ENCODE peak calls at places on chromosomes 4 and X, in eight cellular contexts. U, V, X, Q, W, F, G and H are unnamed samples.

GRCh38 chr4:163556169-163556568 is 61.7 kb downstream of the TMA16 start:
- DNase-seq in X (no peak), Q (no peak), W (no peak), F (no peak), U (no peak), V (no peak), G (no peak), H (no peak)

GRCh38 chrX:46324166-46324565 is 221.1 kb downstream of the ZNF674 start:
- DNase-seq in X (no peak), W (no peak), Q (no peak), G (no peak), V (no peak), F (no peak), U (no peak), H (no peak)

GRCh38 chr4:76584235-76585152 is 149.5 kb downstream of the SHROOM3 start:
- DNase-seq in V (no peak), X (no peak), Q (no peak), G (no peak), U (no peak), W (peak; percentile 41), F (no peak), H (no peak)

GRCh38 chrX:12153317-12153716 is 15.0 kb downstream of the FRMPD4 start:
- DNase-seq in G (no peak), F (no peak), V (no peak), U (no peak), X (no peak), Q (no peak), W (no peak), H (no peak)

GRCh38 chr4:20544645-20545044 is 155.6 kb upstream of the PACRGL start:
- DNase-seq in X (no peak), F (peak; percentile 8), V (no peak), Q (no peak), U (no peak), W (no peak), G (no peak), H (peak; percentile 50)

GRCh38 chr4:140251566-140251965 is 97.6 kb upstream of the MAML3 start:
- DNase-seq in V (no peak), W (no peak), F (no peak), Q (no peak), U (no peak), X (no peak), G (no peak), H (no peak)

GRCh38 chr4:7068883-7069282 is 1.0 kb upstream of the GRPEL1 start:
- DNase-seq in G (peak; percentile 60), X (no peak), Q (peak; percentile 43), F (no peak), W (no peak), V (peak; percentile 56), U (no peak), H (no peak)

GRCh38 chr4:15754323-15754722 is 23.8 kb upstream of the CD38 start:
- DNase-seq in G (no peak), X (no peak), W (no peak), F (no peak), U (no peak), V (no peak), Q (no peak), H (peak; percentile 86)

GRCh38 chrX:43703211-43703791 is 47.2 kb downstream of the MAOA start:
- DNase-seq in F (no peak), Q (no peak), G (no peak), U (no peak), W (no peak), V (no peak), X (no peak), H (no peak)

GRCh38 chrX:72159769-72160168 is 21.8 kb upstream of the PIN4 start:
- DNase-seq in W (no peak), X (no peak), V (no peak), U (no peak), G (no peak), F (no peak), Q (no peak), H (no peak)

GRCh38 chr4:61805237-61805636 is 605.1 kb downstream of the ADGRL3 start:
- DNase-seq in U (no peak), F (no peak), G (no peak), Q (no peak), X (no peak), V (no peak), W (no peak), H (no peak)

GRCh38 chrX:120238947-120239346 is 11.7 kb upstream of the ZBTB33 start:
- DNase-seq in F (no peak), U (no peak), X (no peak), W (no peak), V (no peak), Q (no peak), G (no peak), H (no peak)

GRCh38 chrX:106731590-106731989 is 5.1 kb downstream of the RNF128 start:
- DNase-seq in Q (no peak), W (no peak), U (no peak), V (no peak), G (no peak), F (no peak), X (no peak), H (no peak)

GRCh38 chrX:106728337-106728736 is 1.8 kb downstream of the RNF128 start:
- DNase-seq in X (no peak), V (no peak), F (no peak), Q (no peak), U (no peak), G (no peak), W (peak; percentile 44), H (no peak)

GRCh38 chrX:106730385-106730784 is 3.9 kb downstream of the RNF128 start:
- DNase-seq in W (no peak), X (no peak), Q (no peak), U (no peak), V (no peak), G (no peak), F (no peak), H (no peak)

GRCh38 chrX:106726485-106727437 is at the start of gene RNF128:
- DNase-seq in Q (peak; percentile 24), F (peak; percentile 70), W (peak; percentile 81), V (no peak), X (peak; percentile 67), U (peak; percentile 22), G (peak; percentile 66), H (no peak)
- TF ChIP-seq POLR2A in Q (no peak), F (peak; percentile 35), W (peak; percentile 32), V (no peak), X (no peak), U (no peak), G (no peak), H (no peak)

GRCh38 chr4:52715914-52716313 is 35.3 kb downstream of the ERVMER34-1 start:
- DNase-seq in G (no peak), Q (no peak), F (no peak), U (no peak), V (no peak), X (no peak), W (no peak), H (no peak)
- H3K4me3 ChIP-seq in G (no peak overlapping the region), Q (no peak overlapping the region), F (no peak overlapping the region), U (no peak overlapping the region), V (no peak overlapping the region), X (no peak overlapping the region), W (no peak overlapping the region), H (peak overlapping the region; percentile 85)

GRCh38 chrX:23786268-23786815 is 3.4 kb downstream of the SAT1 start:
- DNase-seq in X (no peak), U (no peak), Q (no peak), F (no peak), G (no peak), V (no peak), W (no peak), H (no peak)

GRCh38 chrX:23783569-23784486 is 855 bp downstream of the SAT1 start:
- DNase-seq in Q (no peak), W (no peak), U (no peak), F (no peak), G (no peak), X (no peak), V (no peak), H (peak; percentile 48)

GRCh38 chrX:23787745-23788118 is 4.8 kb downstream of the SAT1 start:
- DNase-seq in F (no peak), W (no peak), Q (no peak), V (no peak), X (no peak), G (no peak), U (no peak), H (no peak)

GRCh38 chrX:23784487-23785301 is 1.7 kb downstream of the SAT1 start:
- DNase-seq in X (peak; percentile 41), F (no peak), V (no peak), U (no peak), G (no peak), W (peak; percentile 29), Q (no peak), H (peak; percentile 91)

DNA sequence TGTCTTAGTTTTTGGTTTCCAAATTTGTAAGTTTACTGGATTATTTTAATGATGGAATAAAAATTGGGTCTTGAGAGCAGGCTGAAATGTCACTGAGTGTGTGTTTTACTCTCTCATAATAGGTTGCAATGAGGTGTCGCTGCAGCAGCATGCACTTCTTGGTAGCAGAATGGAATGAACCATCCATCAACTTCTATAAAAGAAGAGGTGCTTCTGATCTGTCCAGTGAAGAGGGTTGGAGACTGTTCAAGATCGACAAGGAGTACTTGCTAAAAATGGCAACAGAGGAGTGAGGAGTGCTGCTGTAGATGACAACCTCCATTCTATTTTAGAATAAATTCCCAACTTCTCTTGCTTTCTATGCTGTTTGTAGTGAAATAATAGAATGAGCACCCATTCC is 2.6 kb downstream of the SAT1 start:
- DNase-seq in Q (no peak), G (no peak), V (no peak), F (no peak), X (no peak), W (no peak), U (no peak), H (no peak)
- TF ChIP-seq POLR2A in Q (no peak), G (no peak), V (no peak), F (no peak), X (no peak), W (no peak), U (no peak), H (no peak)

DNA sequence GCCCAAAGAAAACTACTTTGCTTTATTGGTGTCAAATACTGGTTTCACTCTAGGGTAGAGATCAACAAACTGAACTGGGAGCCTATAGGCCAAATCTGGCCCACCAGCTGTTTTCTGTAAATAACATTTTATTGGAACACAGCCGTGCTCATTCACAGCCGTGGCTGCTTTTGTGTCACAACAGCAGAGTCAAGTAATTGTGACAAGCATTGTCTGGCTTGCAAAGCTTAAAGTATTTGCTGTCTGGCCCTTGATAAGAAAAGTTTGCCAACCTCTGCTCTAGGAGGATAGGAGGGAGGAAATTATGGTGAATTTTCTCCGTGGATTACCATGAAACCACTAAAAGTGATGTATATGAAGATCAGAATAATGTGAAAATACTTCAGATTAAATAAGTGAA is 53.4 kb downstream of the GPAT3 start:
- DNase-seq in Q (no peak), G (no peak), V (no peak), W (no peak), U (no peak), F (no peak), X (no peak), H (no peak)
- H3K4me3 ChIP-seq in Q (no peak overlapping the region), G (no peak overlapping the region), V (no peak overlapping the region), W (no peak overlapping the region), U (no peak overlapping the region), F (no peak overlapping the region), X (no peak overlapping the region), H (no peak overlapping the region)

GRCh38 chr4:123556526-123556925 is 159.9 kb downstream of the SPRY1 start:
- DNase-seq in U (no peak), V (no peak), W (no peak), Q (no peak), F (no peak), X (no peak), G (no peak), H (no peak)
- TF ChIP-seq POLR2A in U (no peak), V (no peak), W (no peak), Q (no peak), F (no peak), X (no peak), G (no peak), H (no peak)

GRCh38 chr4:71765349-71765748 is 18.5 kb downstream of the GC start:
- DNase-seq in X (no peak), Q (no peak), U (no peak), F (no peak), W (peak; percentile 36), V (no peak), G (no peak), H (no peak)
- H3K4me3 ChIP-seq in X (no peak overlapping the region), Q (no peak overlapping the region), U (no peak overlapping the region), F (no peak overlapping the region), W (no peak overlapping the region), V (no peak overlapping the region), G (no peak overlapping the region), H (no peak overlapping the region)